ENCODE peak calls at places on chromosomes 3 and 15, in ten cellular contexts. E is upper lobe of right lung, Y is left ventricle myocardium inferior, Z is thoracic aorta, J is fibroblast of pulmonary artery, T is fibroblast of mammary gland, B is MM.1S, P is epithelial cell of esophagus, I is astrocyte, U is heart right ventricle. D is an unnamed sample.

GRCh38 chr15:74958320-74958907 is 1.8 kb upstream of the RPP25 start:
- DNase-seq in T (peak), U (peak), E (peak), Z (peak), J (no peak), Y (peak), B (no peak), I (no peak), P (peak), D (peak)

GRCh38 chr3:50418845-50419244 is 59.5 kb upstream of the TMEM115 start:
- DNase-seq in E (no peak), T (peak), Z (no peak), B (no peak), J (peak), Y (no peak), U (no peak), P (no peak), I (no peak), D (no peak)

GRCh38 chr3:128557531-128558280 is 64.7 kb upstream of the GATA2 start:
- DNase-seq in I (no peak), Z (no peak), P (no peak), B (no peak), E (peak), U (no peak), T (no peak), J (no peak), Y (no peak), D (no peak)

GRCh38 chr15:38696120-38696727 is 131.6 kb upstream of the RASGRP1 start:
- DNase-seq in Z (no peak), B (peak), Y (no peak), I (peak), U (no peak), J (no peak), E (no peak), P (no peak), T (peak), D (peak)

GRCh38 chr15:66721020-66721419 is 19.0 kb downstream of the SMAD6 start:
- DNase-seq in Z (no peak), Y (no peak), U (no peak), E (no peak), J (no peak), I (no peak), B (no peak), P (no peak), T (no peak), D (no peak)

GRCh38 chr3:63508305-63508704 is 144.2 kb upstream of the SNTN start:
- DNase-seq in U (no peak), I (no peak), B (no peak), P (peak), J (no peak), Y (no peak), Z (no peak), E (no peak), T (peak), D (no peak)

GRCh38 chr3:99699841-99700240 is 61.4 kb downstream of the COL8A1 start:
- DNase-seq in B (peak), U (no peak), E (no peak), P (peak), T (peak), J (peak), Y (no peak), I (peak), Z (no peak), D (peak)

GRCh38 chr3:114809668-114810413 is 337.2 kb downstream of the ZBTB20 start:
- DNase-seq in E (no peak), J (no peak), P (no peak), Z (no peak), T (peak), B (peak), Y (no peak), I (peak), U (no peak), D (peak)

GRCh38 chr15:55494927-55495326 is 13.1 kb downstream of the DNAAF4 start:
- DNase-seq in P (peak), I (no peak), U (no peak), Y (no peak), J (no peak), Z (no peak), T (no peak), B (no peak), E (no peak), D (no peak)

GRCh38 chr15:43127752-43128151 is 5.6 kb upstream of the TMEM62 start:
- DNase-seq in Z (no peak), P (peak), J (no peak), E (no peak), U (no peak), I (no peak), B (no peak), Y (no peak), T (no peak), D (no peak)

GRCh38 chr3:113495035-113495434 is 19.9 kb downstream of the SPICE1 start:
- DNase-seq in Z (no peak), J (peak), Y (no peak), U (no peak), E (no peak), T (peak), I (peak), P (peak), B (peak), D (no peak)

GRCh38 chr15:68983821-68984517 is 30.5 kb upstream of the NOX5 start:
- DNase-seq in I (peak), E (no peak), T (no peak), P (no peak), Y (no peak), U (no peak), Z (no peak), B (no peak), J (peak), D (no peak)

GRCh38 chr3:186268616-186269448 is 93.2 kb downstream of the DGKG start:
- DNase-seq in U (no peak), Y (no peak), T (peak), P (peak), E (no peak), I (no peak), J (peak), Z (no peak), B (no peak), D (peak)

GRCh38 chr15:85296615-85297402 is 83.6 kb upstream of the AKAP13 start:
- DNase-seq in E (no peak), J (peak), T (peak), Y (no peak), U (peak), I (peak), Z (peak), P (peak), B (peak), D (peak)

GRCh38 chr3:97981886-97982285 is 9.7 kb upstream of the RIOX2 start:
- DNase-seq in P (no peak), T (no peak), Z (no peak), J (peak), E (no peak), Y (no peak), U (no peak), B (peak), I (no peak), D (no peak)

GRCh38 chr3:187318819-187319616 is 27.5 kb upstream of the MASP1 start:
- DNase-seq in T (peak), U (no peak), J (peak), I (peak), B (peak), Y (no peak), P (peak), Z (peak), E (no peak), D (peak)

GRCh38 chr15:39213385-39213840 is 367.5 kb upstream of the THBS1 start:
- DNase-seq in P (peak), J (peak), U (peak), E (peak), I (peak), Z (no peak), B (no peak), Y (peak), T (peak), D (peak)

GRCh38 chr15:92801774-92802464 is 98.2 kb upstream of the CHD2 start:
- DNase-seq in J (peak), E (peak), U (peak), P (peak), Z (no peak), B (no peak), T (peak), I (peak), Y (peak), D (peak)

GRCh38 chr15:81785181-81785580 is 260.6 kb downstream of the MEX3B start:
- DNase-seq in E (no peak), Y (no peak), B (no peak), J (no peak), I (no peak), P (no peak), U (no peak), Z (no peak), T (no peak), D (no peak)

GRCh38 chr3:45597166-45597565 is 2.6 kb downstream of the LIMD1 start:
- DNase-seq in J (peak), I (peak), B (no peak), T (peak), E (no peak), U (no peak), Z (no peak), Y (no peak), P (peak), D (no peak)

GRCh38 chr15:40092416-40093223 is 16.1 kb downstream of the BMF start:
- DNase-seq in P (no peak), U (peak), J (peak), T (peak), I (peak), B (no peak), Y (peak), E (peak), Z (peak), D (peak)

GRCh38 chr3:150237490-150237889 is 170.6 kb upstream of the TSC22D2 start:
- DNase-seq in T (peak), J (peak), Z (peak), E (no peak), U (no peak), B (no peak), P (peak), I (peak), Y (no peak), D (peak)

GRCh38 chr15:34018021-34018645 is 20.9 kb downstream of the AVEN start:
- DNase-seq in J (no peak), E (no peak), U (no peak), Z (no peak), I (peak), T (no peak), Y (no peak), P (no peak), B (no peak), D (no peak)

GRCh38 chr3:192916455-192917257 is 1.0 kb downstream of the MB21D2 start:
- DNase-seq in Y (peak), P (peak), B (no peak), J (peak), I (peak), Z (no peak), U (peak), T (peak), E (peak), D (peak)

GRCh38 chr15:88433046-88433685 is 34.0 kb downstream of the MRPL46 start:
- DNase-seq in B (no peak), E (no peak), T (no peak), U (no peak), Y (no peak), I (no peak), J (no peak), Z (no peak), P (no peak), D (no peak)

GRCh38 chr3:141950572-141951493 is 74.4 kb downstream of the ATP1B3 start:
- DNase-seq in J (no peak), P (no peak), Z (no peak), U (no peak), B (no peak), E (no peak), Y (no peak), I (no peak), T (no peak), D (no peak)

GRCh38 chr3:64852738-64853137 is 164.9 kb upstream of the ADAMTS9 start:
- DNase-seq in J (no peak), T (no peak), B (no peak), U (no peak), Z (no peak), I (no peak), Y (no peak), P (no peak), E (no peak), D (no peak)

GRCh38 chr15:57505949-57506391 is 85.7 kb upstream of the MYZAP start:
- DNase-seq in Z (peak), B (no peak), U (peak), E (peak), J (peak), I (no peak), T (no peak), P (peak), Y (peak), D (peak)

GRCh38 chr15:95018888-95019545 is 787.7 kb downstream of the MCTP2 start:
- DNase-seq in Z (no peak), B (peak), T (peak), P (peak), J (peak), I (peak), E (no peak), Y (no peak), U (no peak), D (peak)

GRCh38 chr15:41698779-41699178 is 38.6 kb downstream of the MGA start:
- DNase-seq in P (peak), Y (no peak), B (no peak), U (no peak), I (peak), T (peak), E (no peak), J (no peak), Z (no peak), D (peak)

GRCh38 chr3:181210275-181210674 is 220.7 kb upstream of the DNAJC19 start:
- DNase-seq in J (peak), Z (no peak), E (no peak), P (peak), B (peak), U (no peak), Y (no peak), T (peak), I (peak), D (no peak)

GRCh38 chr3:124834723-124835718 is 52.1 kb downstream of the ITGB5 start:
- DNase-seq in U (no peak), E (no peak), I (peak), J (peak), Z (no peak), B (peak), Y (peak), P (peak), T (peak), D (peak)

GRCh38 chr3:130345487-130346079 is at the start of gene COL6A5:
- DNase-seq in E (peak), J (no peak), P (no peak), Y (no peak), Z (no peak), U (peak), I (no peak), B (no peak), T (no peak), D (no peak)

GRCh38 chr3:57068437-57069089 is 8.1 kb downstream of the SPATA12 start:
- DNase-seq in J (peak), Z (peak), T (peak), I (peak), B (no peak), P (peak), U (no peak), E (no peak), Y (peak), D (peak)

GRCh38 chr15:93180128-93180527 is 91.1 kb upstream of the RGMA start:
- DNase-seq in J (no peak), U (no peak), Y (no peak), E (no peak), B (no peak), P (no peak), T (no peak), I (no peak), Z (no peak), D (no peak)

DNA sequence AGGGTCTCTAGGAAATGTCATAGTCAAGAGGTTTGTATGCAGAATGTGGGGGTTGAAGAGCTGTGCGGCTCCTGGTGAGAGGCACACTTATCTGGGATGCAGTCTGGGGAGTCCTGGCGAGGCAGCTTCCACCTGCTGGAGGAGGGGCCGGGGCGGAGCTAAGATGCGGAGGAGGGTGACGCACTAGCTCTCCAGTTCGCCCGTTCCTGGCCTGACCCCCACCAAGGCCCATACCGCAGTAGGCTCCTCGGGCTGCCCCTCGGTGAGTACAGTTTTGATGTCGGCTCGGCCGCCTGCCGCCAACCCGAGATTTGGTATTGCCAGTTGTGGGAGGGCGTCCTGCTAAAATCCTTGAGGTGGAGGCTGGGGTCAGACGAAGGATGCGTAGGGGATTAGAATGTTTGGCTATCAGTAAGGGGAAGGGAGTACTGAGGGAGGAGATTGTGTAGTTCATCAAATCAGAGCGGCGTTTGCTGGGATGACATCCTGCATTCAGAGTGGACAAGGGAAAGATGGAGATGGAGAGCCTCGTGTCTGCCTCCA is at the start of gene SCG5:
- DNase-seq in Z (no peak), E (peak), Y (no peak), J (peak), I (peak), U (no peak), B (no peak), T (peak), P (peak), D (peak)
- H3K4me3 ChIP-seq in Z (peak), E (no peak), Y (peak), J (peak), I (peak), U (peak), B (no peak), T (peak), P (peak), D (peak)

DNA sequence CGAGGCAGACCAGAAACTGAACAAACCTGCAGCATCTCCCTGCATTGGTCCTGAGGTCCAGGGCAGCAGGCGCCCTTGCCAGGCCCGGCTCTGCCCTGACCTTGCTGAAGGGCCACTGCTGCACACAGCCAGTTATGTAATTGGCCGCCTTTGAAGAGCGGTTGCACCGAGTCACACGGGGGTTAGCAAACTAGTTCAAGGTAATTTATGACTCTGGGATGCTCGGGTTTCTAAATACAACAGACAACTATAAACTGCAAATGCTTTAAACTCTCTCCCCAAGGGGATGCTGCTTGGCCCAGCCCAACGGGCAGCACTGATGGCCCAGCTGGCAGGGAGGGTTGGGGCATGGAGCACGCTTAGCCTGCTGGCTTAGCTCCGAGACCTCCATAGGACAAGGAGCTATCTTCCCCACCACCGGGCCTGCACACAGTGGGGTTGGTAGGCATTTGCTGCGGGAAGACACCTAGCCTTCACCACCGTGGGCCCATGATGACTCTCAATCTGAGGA is 60.3 kb upstream of the IQSEC1 start:
- DNase-seq in Y (no peak), J (no peak), P (no peak), U (no peak), E (peak), I (no peak), Z (no peak), T (no peak), B (no peak), D (no peak)
- TF ChIP-seq CTCF in Y (no peak), J (no peak), P (no peak), U (no peak), E (no peak), I (no peak), Z (no peak), T (no peak), B (no peak), D (no peak)

DNA sequence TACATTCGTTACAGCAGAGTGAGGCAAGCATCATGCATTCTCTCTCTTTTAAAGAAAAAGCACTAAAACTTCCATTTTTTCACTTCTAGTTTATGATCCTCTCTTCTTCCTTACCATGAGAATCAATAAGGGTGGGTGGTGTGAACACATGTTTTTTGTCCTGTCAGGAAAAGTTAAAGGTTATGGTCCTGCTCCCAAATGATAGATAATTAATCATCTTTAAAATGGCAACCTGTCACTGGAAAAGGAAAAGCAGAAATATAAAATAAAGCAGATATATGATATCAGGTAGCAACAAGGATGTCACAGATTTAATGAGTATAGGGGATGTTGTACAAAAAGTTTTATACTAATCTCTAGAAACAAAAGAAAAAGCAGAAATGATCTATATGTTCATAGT is 56.4 kb upstream of the PHLDB2 start:
- DNase-seq in U (no peak), Y (no peak), E (no peak), J (no peak), Z (no peak), I (no peak), P (no peak), B (no peak), T (no peak), D (no peak)
- H3K4me3 ChIP-seq in U (no peak), Y (no peak), E (no peak), J (no peak), Z (no peak), I (no peak), P (no peak), B (no peak), T (no peak), D (no peak)

GRCh38 chr3:32434206-32434605 is 42.6 kb downstream of the CMTM7 start:
- DNase-seq in Y (no peak), I (no peak), E (no peak), Z (no peak), P (no peak), J (no peak), U (no peak), T (no peak), B (no peak), D (no peak)

GRCh38 chr3:32436816-32437189 is 45.1 kb downstream of the CMTM7 start:
- DNase-seq in P (no peak), J (no peak), T (no peak), Y (no peak), B (no peak), E (no peak), I (no peak), U (no peak), Z (no peak), D (no peak)

GRCh38 chr3:32437898-32438297 is 46.2 kb downstream of the CMTM7 start:
- DNase-seq in J (no peak), Y (no peak), B (no peak), T (no peak), I (no peak), P (no peak), Z (no peak), E (no peak), U (no peak), D (no peak)

GRCh38 chr3:32438596-32439344 is 47.1 kb downstream of the CMTM7 start:
- DNase-seq in E (no peak), Z (no peak), Y (no peak), T (no peak), B (peak), U (no peak), P (peak), J (peak), I (peak), D (no peak)

GRCh38 chr3:32435911-32436815 is 44.5 kb downstream of the CMTM7 start:
- DNase-seq in Y (no peak), J (no peak), U (no peak), E (no peak), B (no peak), P (no peak), T (no peak), I (no peak), Z (no peak), D (no peak)
- TF ChIP-seq CTCF in Y (no peak), J (no peak), U (no peak), E (no peak), B (no peak), P (no peak), T (no peak), I (no peak), Z (no peak), D (no peak)

GRCh38 chr3:158185711-158186110 is 75.8 kb downstream of the RSRC1 start:
- DNase-seq in U (no peak), B (no peak), Y (no peak), T (no peak), P (no peak), I (no peak), E (no peak), Z (no peak), J (no peak), D (no peak)
- H3K4me3 ChIP-seq in U (no peak), B (no peak), Y (no peak), T (no peak), P (no peak), I (no peak), E (no peak), Z (no peak), J (no peak), D (no peak)